ENCODE peak calls at places on chromosomes 6 and 20, in four cellular contexts. M is K562, R is HCT116, O is HepG2. G is an unnamed sample.

GRCh38 chr6:44456070-44456965 is 68.8 kb downstream of the CDC5L start:
- DNase-seq in M (peak; percentile 82), R (peak; percentile 41), O (peak; percentile 61), G (no peak)

GRCh38 chr20:35854697-35855434 is 83.1 kb downstream of the PHF20 start:
- DNase-seq in M (no peak), R (no peak), O (no peak), G (no peak)

GRCh38 chr6:112014483-112014882 is 39.4 kb upstream of the CCN6 start:
- DNase-seq in M (no peak), R (no peak), O (no peak), G (no peak)

GRCh38 chr6:50714487-50715379 is 1.4 kb downstream of the TFAP2D start:
- DNase-seq in M (no peak), R (no peak), O (no peak), G (no peak)

GRCh38 chr6:113539202-113539601 is 317.9 kb upstream of the MARCKS start:
- DNase-seq in M (no peak), R (no peak), O (no peak), G (no peak)

GRCh38 chr6:87541041-87541440 is 48.7 kb downstream of the RARS2 start:
- DNase-seq in M (no peak), R (no peak), O (no peak), G (no peak)

GRCh38 chr6:42933195-42933594 is 3.9 kb downstream of the CNPY3 start:
- DNase-seq in M (no peak), R (no peak), O (no peak), G (no peak)

GRCh38 chr6:16402501-16402900 is 164.1 kb downstream of the GMPR start:
- DNase-seq in M (no peak), R (no peak), O (no peak), G (no peak)

GRCh38 chr6:108667984-108668383 is 107.3 kb downstream of the FOXO3 start:
- DNase-seq in M (no peak), R (no peak), O (no peak), G (no peak)

GRCh38 chr20:36754656-36755222 is 8.8 kb upstream of the NDRG3 start:
- DNase-seq in M (peak; percentile 63), R (peak; percentile 37), O (peak; percentile 84), G (peak; percentile 78)

GRCh38 chr20:55166063-55166462 is 690.7 kb downstream of the DOK5 start:
- DNase-seq in M (no peak), R (no peak), O (no peak), G (no peak)

GRCh38 chr6:6856538-6857523 is 250.9 kb upstream of the RREB1 start:
- DNase-seq in M (no peak), R (no peak), O (no peak), G (no peak)

GRCh38 chr6:34459899-34460593 is 5.8 kb upstream of the PACSIN1 start:
- DNase-seq in M (peak; percentile 74), R (peak; percentile 70), O (peak; percentile 59), G (peak; percentile 50)

GRCh38 chr6:15861486-15861885 is 198.7 kb upstream of the DTNBP1 start:
- DNase-seq in M (no peak), R (no peak), O (no peak), G (no peak)

GRCh38 chr20:34458631-34459030 is 57.6 kb upstream of the DYNLRB1 start:
- DNase-seq in M (no peak), R (no peak), O (no peak), G (no peak)

GRCh38 chr20:21398109-21398480 is 769 bp upstream of the NKX2-4 start:
- DNase-seq in M (no peak), R (no peak), O (no peak), G (no peak)

GRCh38 chr20:61117725-61118124 is 134.3 kb upstream of the CDH4 start:
- DNase-seq in M (no peak), R (no peak), O (no peak), G (no peak)

GRCh38 chr20:43906505-43907034 is 8.1 kb upstream of the TOX2 start:
- DNase-seq in M (no peak), R (no peak), O (no peak), G (no peak)

GRCh38 chr6:3176562-3177355 is 19.4 kb upstream of the TUBB2A start:
- DNase-seq in M (peak; percentile 76), R (peak; percentile 56), O (peak; percentile 68), G (peak; percentile 71)

GRCh38 chr6:122747573-122747972 is 31.9 kb upstream of the FABP7 start:
- DNase-seq in M (no peak), R (no peak), O (no peak), G (no peak)

GRCh38 chr6:87731818-87732661 is 30.0 kb upstream of the AKIRIN2 start:
- DNase-seq in M (no peak), R (peak; percentile 76), O (peak; percentile 86), G (peak; percentile 92)

GRCh38 chr20:50722466-50723155 is 8.8 kb upstream of the PARD6B start:
- DNase-seq in M (no peak), R (no peak), O (no peak), G (no peak)

GRCh38 chr6:89475634-89476033 is 42.7 kb downstream of the ANKRD6 start:
- DNase-seq in M (no peak), R (no peak), O (peak; percentile 7), G (no peak)

GRCh38 chr6:112214749-112215269 is 39.6 kb downstream of the LAMA4 start:
- DNase-seq in M (no peak), R (no peak), O (peak; percentile 58), G (no peak)

GRCh38 chr20:63889241-63890200 is 5.4 kb upstream of the DNAJC5 start:
- DNase-seq in M (no peak), R (no peak), O (no peak), G (no peak)

GRCh38 chr20:34579191-34579661 is 20.7 kb downstream of the MAP1LC3A start:
- DNase-seq in M (no peak), R (peak; percentile 28), O (peak; percentile 45), G (no peak)

GRCh38 chr6:38404355-38404754 is 235.4 kb downstream of the BTBD9 start:
- DNase-seq in M (no peak), R (no peak), O (peak; percentile 35), G (no peak)

GRCh38 chr6:4644962-4645361 is 131.2 kb upstream of the CDYL start:
- DNase-seq in M (no peak), R (no peak), O (no peak), G (no peak)

GRCh38 chr20:555933-556332 is 12.3 kb upstream of the CSNK2A1 start:
- DNase-seq in M (peak; percentile 40), R (no peak), O (peak; percentile 81), G (no peak)

GRCh38 chr6:63764318-63764916 is 128.8 kb downstream of the PHF3 start:
- DNase-seq in M (peak; percentile 17), R (peak; percentile 29), O (peak; percentile 65), G (peak; percentile 10)

GRCh38 chr6:157469378-157469777 is 88.4 kb downstream of the ZDHHC14 start:
- DNase-seq in M (no peak), R (no peak), O (no peak), G (no peak)

GRCh38 chr6:107228754-107229153 is 113.4 kb upstream of the BEND3 start:
- DNase-seq in M (no peak), R (no peak), O (no peak), G (no peak)

GRCh38 chr6:151075527-151075926 is 164.2 kb upstream of the AKAP12 start:
- DNase-seq in M (no peak), R (no peak), O (no peak), G (no peak)

GRCh38 chr6:139764498-139764986 is 390.1 kb upstream of the CITED2 start:
- DNase-seq in M (peak; percentile 36), R (peak; percentile 83), O (peak; percentile 66), G (peak; percentile 96)
- H3K27ac ChIP-seq in M (peak overlapping the region; percentile 12), R (peak overlapping the region; percentile 41), O (no peak overlapping the region), G (peak overlapping the region; percentile 86)

DNA sequence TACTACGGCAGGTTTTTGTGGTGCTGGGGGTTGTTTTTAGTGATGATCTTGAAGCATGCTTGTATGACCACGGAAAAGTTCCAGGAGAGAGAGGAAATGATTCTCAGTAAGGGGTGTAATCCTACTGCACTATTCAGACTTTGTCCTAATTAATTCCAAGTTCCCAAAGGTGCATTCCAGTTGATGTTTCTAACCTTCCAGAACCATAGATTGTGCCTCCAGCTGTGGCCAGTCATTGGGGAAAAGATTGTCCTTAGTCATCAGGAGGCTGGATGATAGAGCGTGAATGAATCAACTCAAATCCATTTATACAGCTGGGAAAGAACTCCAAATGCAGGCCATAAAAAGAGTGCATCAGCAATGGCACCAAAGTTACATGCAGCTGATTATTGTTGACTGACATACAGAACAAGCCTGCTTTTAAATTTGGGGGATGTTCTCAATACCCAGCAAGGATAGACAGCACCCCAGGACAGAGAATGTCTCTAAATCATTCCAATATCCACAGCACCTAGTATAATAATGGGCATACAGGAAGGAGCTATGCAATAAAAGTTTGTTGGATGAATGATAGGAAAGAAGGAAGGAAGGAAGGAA is 27.8 kb upstream of the PKHD1 start:
- DNase-seq in M (no peak), R (no peak), O (no peak), G (no peak)
- TF ChIP-seq TCF7L2 in M (no peak), R (no peak), O (no peak), G (no peak)

DNA sequence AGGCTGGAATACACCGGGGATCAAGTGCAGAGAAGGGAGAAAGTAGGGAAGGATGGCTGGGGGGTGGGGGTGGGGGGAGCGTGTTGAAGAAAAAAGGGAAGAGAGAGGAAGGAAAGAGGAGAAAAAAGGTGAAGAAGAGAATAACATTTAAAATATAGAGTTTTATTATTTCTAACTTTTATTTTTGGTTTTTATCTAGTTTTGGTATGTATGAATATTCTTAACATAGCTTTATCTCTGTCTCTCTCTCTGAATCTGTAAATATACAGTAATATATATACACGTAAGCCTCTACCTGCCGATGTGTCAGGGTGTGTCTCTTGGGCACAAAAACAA is 30.0 kb downstream of the HLA-F start:
- DNase-seq in M (no peak), R (no peak), O (no peak), G (no peak)
- H3K4me3 ChIP-seq in M (peak overlapping the region; percentile 51), R (peak overlapping the region; percentile 63), O (no peak overlapping the region), G (peak overlapping the region; percentile 46)

DNA sequence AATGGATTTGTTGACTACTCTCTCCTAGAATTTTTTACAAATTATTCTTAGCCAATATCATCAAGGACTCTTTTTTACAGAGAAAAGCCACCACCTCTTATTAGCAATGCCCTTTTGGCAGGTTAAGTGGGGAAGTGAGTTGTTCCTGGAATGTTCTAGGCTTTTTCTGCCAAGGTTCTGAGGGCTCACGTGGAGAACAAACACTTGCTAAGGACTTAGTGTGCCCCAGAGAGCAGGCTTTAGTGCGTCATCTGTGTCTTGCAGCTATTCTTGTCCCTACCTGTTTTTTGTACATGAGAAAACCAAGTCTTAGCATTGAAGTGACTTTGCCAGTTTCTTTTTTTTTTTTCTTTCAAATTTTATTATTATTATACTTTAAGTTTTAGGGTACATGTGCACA is 33.5 kb downstream of the CFAP61 start:
- DNase-seq in M (no peak), R (no peak), O (no peak), G (no peak)
- H3K27ac ChIP-seq in M (no peak overlapping the region), R (no peak overlapping the region), O (no peak overlapping the region), G (no peak overlapping the region)

GRCh38 chr6:125839471-125839870 is 48.7 kb downstream of the NCOA7 start:
- DNase-seq in M (no peak), R (no peak), O (no peak), G (no peak)
- TF ChIP-seq TCF7L2 in M (no peak), R (no peak), O (no peak), G (no peak)

DNA sequence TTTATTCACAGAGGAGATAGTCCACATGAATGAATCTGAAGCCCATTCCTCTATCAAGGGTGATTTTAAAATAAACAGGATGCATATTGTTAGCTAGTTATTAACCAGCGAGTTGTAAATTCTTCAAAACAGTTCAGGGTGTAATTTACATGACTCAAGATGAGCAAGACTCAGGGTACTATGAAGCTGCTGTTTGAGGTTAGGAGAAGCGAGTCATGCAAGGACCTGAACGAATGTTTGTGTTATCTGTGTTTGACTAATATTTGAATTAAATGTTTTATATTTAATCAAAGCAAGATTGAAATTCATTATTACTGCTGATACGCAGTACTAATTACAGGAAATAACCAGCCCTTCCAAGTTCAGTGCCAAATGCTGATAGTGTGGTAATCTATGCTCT is 191.1 kb downstream of the SAMD5 start:
- DNase-seq in M (no peak), R (peak; percentile 34), O (no peak), G (no peak)
- H3K4me3 ChIP-seq in M (no peak overlapping the region), R (no peak overlapping the region), O (no peak overlapping the region), G (no peak overlapping the region)

GRCh38 chr20:22762576-22763256 is 178.3 kb upstream of the FOXA2 start:
- DNase-seq in M (no peak), R (no peak), O (no peak), G (no peak)
- H3K27ac ChIP-seq in M (no peak overlapping the region), R (peak overlapping the region; percentile 52), O (no peak overlapping the region), G (no peak overlapping the region)